ENCODE peak calls at places on chromosomes 11 and 22, in six cellular contexts. One of them, this sample, is unnamed.

GRCh38 chr11:69587454-69588081 is 53.4 kb upstream of the CCND1 start:
- DNase-seq in GM13976: no peak
- DNase-seq in BJ: peak; percentile 68
- DNase-seq in A549: peak; percentile 42
- DNase-seq in prostate gland: no peak
- DNase-seq in thoracic aorta: no peak
- DNase-seq in this sample: no peak

GRCh38 chr11:127485541-127485940 is 485.0 kb upstream of the KIRREL3 start:
- DNase-seq in GM13976: no peak
- DNase-seq in BJ: no peak
- DNase-seq in A549: no peak
- DNase-seq in prostate gland: no peak
- DNase-seq in thoracic aorta: no peak
- DNase-seq in this sample: no peak

GRCh38 chr11:76523147-76523546 is 78.3 kb downstream of the EMSY start:
- DNase-seq in GM13976: no peak
- DNase-seq in BJ: no peak
- DNase-seq in A549: no peak
- DNase-seq in prostate gland: no peak
- DNase-seq in thoracic aorta: no peak
- DNase-seq in this sample: no peak

GRCh38 chr22:46237453-46238158 is 12.5 kb downstream of the CDPF1 start:
- DNase-seq in GM13976: no peak
- DNase-seq in BJ: no peak
- DNase-seq in A549: no peak
- DNase-seq in prostate gland: no peak
- DNase-seq in thoracic aorta: no peak
- DNase-seq in this sample: no peak

GRCh38 chr22:35986085-35986484 is 42.5 kb downstream of the RBFOX2 start:
- DNase-seq in GM13976: no peak
- DNase-seq in BJ: no peak
- DNase-seq in A549: no peak
- DNase-seq in prostate gland: no peak
- DNase-seq in thoracic aorta: no peak
- DNase-seq in this sample: no peak

GRCh38 chr22:35752172-35752832 is 34.6 kb downstream of the APOL5 start:
- DNase-seq in GM13976: no peak
- DNase-seq in BJ: no peak
- DNase-seq in A549: no peak
- DNase-seq in prostate gland: no peak
- DNase-seq in thoracic aorta: no peak
- DNase-seq in this sample: no peak

GRCh38 chr22:48889887-48890692 is 937.6 kb downstream of the BRD1 start:
- DNase-seq in GM13976: no peak
- DNase-seq in BJ: no peak
- DNase-seq in A549: no peak
- DNase-seq in prostate gland: no peak
- DNase-seq in thoracic aorta: no peak
- DNase-seq in this sample: no peak

GRCh38 chr11:80632691-80633090 is 1191.9 kb upstream of the TENM4 start:
- DNase-seq in GM13976: no peak
- DNase-seq in BJ: no peak
- DNase-seq in A549: no peak
- DNase-seq in prostate gland: no peak
- DNase-seq in thoracic aorta: no peak
- DNase-seq in this sample: no peak

GRCh38 chr11:117950999-117951961 is 22.1 kb upstream of the TMPRSS13 start:
- DNase-seq in GM13976: peak; percentile 24
- DNase-seq in BJ: no peak
- DNase-seq in A549: no peak
- DNase-seq in prostate gland: no peak
- DNase-seq in thoracic aorta: no peak
- DNase-seq in this sample: peak; percentile 23

GRCh38 chr11:81887671-81888070 is 846.0 kb downstream of the FAM181B start:
- DNase-seq in GM13976: no peak
- DNase-seq in BJ: no peak
- DNase-seq in A549: no peak
- DNase-seq in prostate gland: no peak
- DNase-seq in thoracic aorta: no peak
- DNase-seq in this sample: no peak

GRCh38 chr22:33952776-33953175 is 32.5 kb upstream of the LARGE1 start:
- DNase-seq in GM13976: no peak
- DNase-seq in BJ: no peak
- DNase-seq in A549: no peak
- DNase-seq in prostate gland: no peak
- DNase-seq in thoracic aorta: no peak
- DNase-seq in this sample: no peak

DNA sequence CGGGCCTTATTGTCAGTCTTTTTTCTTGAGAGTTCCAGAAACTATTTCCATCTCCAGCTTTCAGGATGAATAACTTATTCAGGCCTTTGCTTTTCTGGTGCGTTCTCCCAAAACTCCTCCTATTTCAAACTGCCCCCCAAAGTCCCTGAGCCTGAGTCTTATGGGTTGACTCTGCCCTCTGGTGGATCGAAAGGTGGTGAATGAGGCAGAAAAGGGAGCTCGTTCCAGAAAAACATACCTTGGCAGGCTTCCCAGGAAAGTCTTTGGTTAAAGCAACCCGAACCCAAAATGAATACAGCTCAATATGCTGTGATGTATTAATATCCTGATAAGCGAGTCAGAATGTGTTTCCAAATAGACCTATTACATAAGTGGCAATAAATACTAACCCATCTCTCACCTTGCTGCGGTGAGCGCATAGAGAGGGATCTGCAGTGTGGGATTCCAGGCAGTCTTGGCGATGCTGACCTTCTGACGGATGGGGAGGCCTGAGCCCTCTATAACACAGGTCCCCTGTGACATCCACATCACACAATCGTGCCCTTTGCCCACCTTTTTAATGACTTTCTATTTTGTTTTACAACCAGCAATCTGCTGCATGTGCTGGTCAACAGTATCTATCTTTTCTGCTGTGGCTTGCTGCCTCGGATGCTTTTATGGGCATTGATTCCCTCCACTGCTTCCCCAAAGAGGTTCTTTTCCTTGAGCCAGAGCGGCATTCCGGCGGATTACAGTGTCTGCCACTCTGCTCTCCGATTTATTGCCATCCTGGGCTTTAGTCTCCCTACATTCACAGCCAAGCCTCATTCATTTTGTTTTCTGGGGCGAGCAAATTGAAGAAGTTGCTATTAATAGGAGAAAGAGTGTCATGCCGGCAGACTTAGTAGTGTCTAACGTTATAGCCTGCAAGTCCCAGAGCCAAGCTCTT is 756.8 kb downstream of the NTM start:
- DNase-seq in GM13976: peak; percentile 47
- DNase-seq in BJ: peak; percentile 26
- DNase-seq in A549: no peak
- DNase-seq in prostate gland: no peak
- DNase-seq in thoracic aorta: no peak
- DNase-seq in this sample: peak; percentile 41
- TF ChIP-seq CTCF in GM13976: peak; percentile 8
- TF ChIP-seq CTCF in BJ: peak; percentile 79
- TF ChIP-seq CTCF in A549: no peak
- TF ChIP-seq CTCF in prostate gland: no peak
- TF ChIP-seq CTCF in thoracic aorta: peak; percentile 22
- TF ChIP-seq CTCF in this sample: peak; percentile 4

GRCh38 chr22:50046481-50047245 is 11.4 kb downstream of the TTLL8 start:
- DNase-seq in GM13976: no peak
- DNase-seq in BJ: no peak
- DNase-seq in A549: no peak
- DNase-seq in prostate gland: no peak
- DNase-seq in thoracic aorta: no peak
- DNase-seq in this sample: no peak
- TF ChIP-seq CTCF in GM13976: no peak
- TF ChIP-seq CTCF in BJ: no peak
- TF ChIP-seq CTCF in A549: no peak
- TF ChIP-seq CTCF in prostate gland: no peak
- TF ChIP-seq CTCF in thoracic aorta: no peak
- TF ChIP-seq CTCF in this sample: no peak

DNA sequence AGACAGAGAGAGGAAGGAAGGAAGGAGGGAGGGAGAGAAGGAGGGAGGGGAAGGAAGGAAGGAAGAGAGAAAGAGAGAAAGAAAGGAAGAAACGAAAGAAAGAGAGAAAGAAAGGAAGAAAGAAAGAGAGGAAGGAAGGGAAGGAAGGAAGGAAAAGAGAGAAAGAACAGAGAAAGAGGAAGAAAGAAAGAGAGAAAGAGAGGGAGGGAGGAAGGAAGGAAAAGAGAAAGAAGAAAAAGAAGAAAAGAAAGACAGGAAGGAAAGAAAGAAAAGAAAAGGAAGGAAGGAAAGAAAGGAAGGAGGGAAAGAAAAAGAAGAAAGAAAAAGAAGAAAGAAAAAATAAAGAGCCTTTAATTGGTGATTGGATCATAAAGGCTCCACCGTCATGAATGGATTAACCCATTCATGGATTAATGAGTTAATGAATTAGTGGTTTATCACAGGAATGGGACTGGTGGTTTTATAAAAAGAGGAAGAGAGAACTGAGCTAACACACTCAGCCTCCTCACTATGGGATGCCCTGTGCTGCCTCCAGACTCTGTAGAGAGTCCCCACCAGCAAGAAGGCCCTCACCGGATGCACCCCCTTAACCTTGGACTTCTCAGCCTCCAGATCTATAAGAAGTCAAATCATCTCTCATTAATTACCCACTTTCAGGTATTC is 9.0 kb upstream of the PLAAT2 start:
- DNase-seq in GM13976: no peak
- DNase-seq in BJ: no peak
- DNase-seq in A549: no peak
- DNase-seq in prostate gland: no peak
- DNase-seq in thoracic aorta: no peak
- DNase-seq in this sample: no peak
- TF ChIP-seq CTCF in GM13976: no peak
- TF ChIP-seq CTCF in BJ: no peak
- TF ChIP-seq CTCF in A549: no peak
- TF ChIP-seq CTCF in prostate gland: no peak
- TF ChIP-seq CTCF in thoracic aorta: no peak
- TF ChIP-seq CTCF in this sample: no peak

GRCh38 chr11:19281041-19281440 is 40.3 kb upstream of the E2F8 start:
- DNase-seq in GM13976: peak; percentile 26
- DNase-seq in BJ: no peak
- DNase-seq in A549: no peak
- DNase-seq in prostate gland: no peak
- DNase-seq in thoracic aorta: no peak
- DNase-seq in this sample: no peak

GRCh38 chr11:19275496-19275895 is 34.8 kb upstream of the E2F8 start:
- DNase-seq in GM13976: no peak
- DNase-seq in BJ: no peak
- DNase-seq in A549: peak; percentile 10
- DNase-seq in prostate gland: no peak
- DNase-seq in thoracic aorta: no peak
- DNase-seq in this sample: no peak

GRCh38 chr11:19281555-19281954 is 40.8 kb upstream of the E2F8 start:
- DNase-seq in GM13976: no peak
- DNase-seq in BJ: no peak
- DNase-seq in A549: no peak
- DNase-seq in prostate gland: no peak
- DNase-seq in thoracic aorta: no peak
- DNase-seq in this sample: no peak

GRCh38 chr11:19276859-19277808 is 36.4 kb upstream of the E2F8 start:
- DNase-seq in GM13976: no peak
- DNase-seq in BJ: no peak
- DNase-seq in A549: peak; percentile 67
- DNase-seq in prostate gland: no peak
- DNase-seq in thoracic aorta: no peak
- DNase-seq in this sample: no peak

DNA sequence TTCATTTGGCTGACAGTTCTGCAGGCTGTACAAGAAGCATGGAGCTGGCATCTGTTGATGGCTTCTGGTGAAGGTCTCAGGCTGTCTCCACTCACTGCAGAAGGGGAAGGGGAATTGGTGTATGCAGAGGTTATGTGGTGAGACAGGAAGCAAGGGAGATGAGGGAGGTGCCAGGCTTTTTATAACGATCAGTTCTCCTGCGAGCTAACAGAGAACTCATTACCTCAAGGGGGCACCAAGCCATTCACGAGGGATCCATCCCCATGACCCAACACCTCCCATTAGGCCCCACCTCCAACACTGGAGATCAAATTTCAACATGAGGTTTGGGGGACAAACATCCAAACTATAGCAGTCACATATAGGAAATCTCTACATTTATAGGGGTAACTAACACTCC is 38.7 kb upstream of the E2F8 start:
- DNase-seq in GM13976: no peak
- DNase-seq in BJ: no peak
- DNase-seq in A549: peak; percentile 16
- DNase-seq in prostate gland: no peak
- DNase-seq in thoracic aorta: no peak
- DNase-seq in this sample: no peak
- TF ChIP-seq CTCF in GM13976: no peak
- TF ChIP-seq CTCF in BJ: no peak
- TF ChIP-seq CTCF in A549: no peak
- TF ChIP-seq CTCF in prostate gland: no peak
- TF ChIP-seq CTCF in thoracic aorta: no peak
- TF ChIP-seq CTCF in this sample: no peak

GRCh38 chr11:105000167-105000566 is 22.8 kb downstream of the CASP5 start:
- DNase-seq in GM13976: no peak
- DNase-seq in BJ: no peak
- DNase-seq in A549: peak; percentile 31
- DNase-seq in prostate gland: no peak
- DNase-seq in thoracic aorta: no peak
- DNase-seq in this sample: no peak

GRCh38 chr11:104999716-105000115 is 23.3 kb downstream of the CASP5 start:
- DNase-seq in GM13976: no peak
- DNase-seq in BJ: no peak
- DNase-seq in A549: no peak
- DNase-seq in prostate gland: no peak
- DNase-seq in thoracic aorta: no peak
- DNase-seq in this sample: no peak

GRCh38 chr11:105003151-105003550 is 19.8 kb downstream of the CASP5 start:
- DNase-seq in GM13976: no peak
- DNase-seq in BJ: no peak
- DNase-seq in A549: no peak
- DNase-seq in prostate gland: no peak
- DNase-seq in thoracic aorta: no peak
- DNase-seq in this sample: no peak

GRCh38 chr11:105004021-105004420 is 18.9 kb downstream of the CASP5 start:
- DNase-seq in GM13976: no peak
- DNase-seq in BJ: no peak
- DNase-seq in A549: no peak
- DNase-seq in prostate gland: no peak
- DNase-seq in thoracic aorta: no peak
- DNase-seq in this sample: no peak

GRCh38 chr11:105000797-105001196 is 22.2 kb downstream of the CASP5 start:
- DNase-seq in GM13976: peak; percentile 28
- DNase-seq in BJ: no peak
- DNase-seq in A549: peak; percentile 1
- DNase-seq in prostate gland: no peak
- DNase-seq in thoracic aorta: no peak
- DNase-seq in this sample: peak; percentile 38
- TF ChIP-seq CTCF in GM13976: peak; percentile 83
- TF ChIP-seq CTCF in BJ: peak; percentile 42
- TF ChIP-seq CTCF in A549: no peak
- TF ChIP-seq CTCF in prostate gland: no peak
- TF ChIP-seq CTCF in thoracic aorta: peak; percentile 17
- TF ChIP-seq CTCF in this sample: peak; percentile 81

DNA sequence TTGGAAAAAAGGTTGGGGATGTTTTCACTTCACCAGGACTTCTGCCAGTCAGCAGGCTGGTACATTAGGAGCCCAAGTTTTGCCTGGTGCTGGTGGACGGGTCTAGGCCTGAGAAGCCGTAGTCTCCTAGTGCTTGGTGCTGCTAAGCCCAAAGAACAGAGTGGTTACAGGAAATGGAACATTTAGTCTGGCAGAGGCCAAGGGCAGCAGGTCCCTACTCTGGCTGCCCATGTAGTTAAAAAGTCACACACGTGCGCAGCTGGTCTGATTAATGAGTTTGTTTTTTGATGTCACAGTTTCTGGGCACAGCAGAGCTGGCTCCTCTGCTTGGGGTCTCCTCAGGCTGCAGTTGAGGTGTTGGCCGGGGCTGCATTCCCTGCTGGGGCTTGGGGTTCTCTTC is 20.6 kb downstream of the BCR start:
- DNase-seq in GM13976: no peak
- DNase-seq in BJ: no peak
- DNase-seq in A549: no peak
- DNase-seq in prostate gland: no peak
- DNase-seq in thoracic aorta: no peak
- DNase-seq in this sample: no peak
- TF ChIP-seq CTCF in GM13976: no peak
- TF ChIP-seq CTCF in BJ: no peak
- TF ChIP-seq CTCF in A549: no peak
- TF ChIP-seq CTCF in prostate gland: no peak
- TF ChIP-seq CTCF in thoracic aorta: no peak
- TF ChIP-seq CTCF in this sample: no peak

This sample was measured in GM10248.